ENCODE peak calls at places on chromosomes 6 and 20, in five cellular contexts. E is stomach, I is cardiac muscle cell, F is right cardiac atrium, P is psoas muscle. L is an unnamed sample.

GRCh38 chr20:19930461-19930860 is 86.7 kb upstream of the NAA20 start:
- DNase-seq in E (no peak), I (no peak), F (no peak), P (no peak), L (no peak)

GRCh38 chr6:33077908-33078307 is 2.1 kb downstream of the HLA-DPB1 start:
- DNase-seq in E (no peak), I (no peak), F (no peak), P (no peak), L (no peak)

GRCh38 chr20:41095110-41095969 is 42.0 kb upstream of the PLCG1 start:
- DNase-seq in E (peak), I (peak), F (peak), P (peak), L (no peak)

GRCh38 chr20:1830240-1830639 is 65.0 kb upstream of the SIRPA start:
- DNase-seq in E (no peak), I (peak), F (peak), P (peak), L (peak)

GRCh38 chr6:73290435-73290834 is 27.4 kb upstream of the KHDC1 start:
- DNase-seq in E (no peak), I (no peak), F (no peak), P (no peak), L (no peak)

GRCh38 chr20:63351811-63352591 is 9.1 kb downstream of the CHRNA4 start:
- DNase-seq in E (no peak), I (no peak), F (peak), P (no peak), L (no peak)

GRCh38 chr6:160115421-160115820 is 6.2 kb upstream of the SLC22A1 start:
- DNase-seq in E (no peak), I (no peak), F (no peak), P (no peak), L (no peak)

GRCh38 chr6:145963216-145964068 is 716 bp downstream of the SHPRH start:
- DNase-seq in E (peak), I (peak), F (peak), P (no peak), L (no peak)

GRCh38 chr6:147678256-147678655 is 169.8 kb downstream of the SAMD5 start:
- DNase-seq in E (no peak), I (no peak), F (no peak), P (no peak), L (no peak)

GRCh38 chr6:143271024-143271423 is 179.5 kb downstream of the ADAT2 start:
- DNase-seq in E (no peak), I (peak), F (no peak), P (no peak), L (peak)

GRCh38 chr6:143346004-143346403 is 104.5 kb downstream of the ADAT2 start:
- DNase-seq in E (no peak), I (no peak), F (no peak), P (no peak), L (no peak)

GRCh38 chr6:161949531-161949930 is 675.7 kb upstream of the AGPAT4 start:
- DNase-seq in E (no peak), I (no peak), F (no peak), P (no peak), L (no peak)

GRCh38 chr6:85065831-85066230 is 301.4 kb upstream of the TBX18 start:
- DNase-seq in E (no peak), I (no peak), F (no peak), P (no peak), L (no peak)

GRCh38 chr6:56852249-56852606 is 102.7 kb upstream of the BEND6 start:
- DNase-seq in E (no peak), I (no peak), F (no peak), P (no peak), L (no peak)

GRCh38 chr6:31597006-31597405 is 4.2 kb upstream of the NCR3 start:
- DNase-seq in E (no peak), I (peak), F (no peak), P (no peak), L (no peak)

GRCh38 chr20:57450419-57450818 is 59.2 kb downstream of the RBM38 start:
- DNase-seq in E (peak), I (peak), F (peak), P (peak), L (no peak)

GRCh38 chr6:162200945-162201692 is 526.4 kb downstream of the PRKN start:
- DNase-seq in E (no peak), I (no peak), F (no peak), P (no peak), L (no peak)

GRCh38 chr6:60754879-60755278 is 1531.1 kb downstream of the KHDRBS2 start:
- DNase-seq in E (no peak), I (no peak), F (no peak), P (no peak), L (no peak)

GRCh38 chr6:22326500-22326899 is 29.7 kb upstream of the PRL start:
- DNase-seq in E (no peak), I (no peak), F (no peak), P (no peak), L (no peak)

GRCh38 chr20:10077081-10077471 is 42.3 kb downstream of the ANKEF1 start:
- DNase-seq in E (no peak), I (no peak), F (no peak), P (no peak), L (no peak)
- H3K27ac ChIP-seq in E (peak), I (no peak), F (no peak), P (no peak), L (peak)

GRCh38 chr20:4014031-4014474 is 1.3 kb downstream of the RNF24 start:
- DNase-seq in E (peak), I (peak), F (no peak), P (no peak), L (peak)
- H3K27ac ChIP-seq in E (peak), I (no peak), F (no peak), P (no peak), L (peak)

GRCh38 chr6:139028658-139029469 is at the start of gene ABRACL:
- DNase-seq in E (peak), I (peak), F (peak), P (peak), L (no peak)

GRCh38 chr6:139029470-139030210 is 1.1 kb downstream of the ABRACL start:
- DNase-seq in E (peak), I (peak), F (peak), P (peak), L (no peak)

GRCh38 chr6:139030539-139030938 is 2.0 kb downstream of the ABRACL start:
- DNase-seq in E (no peak), I (no peak), F (no peak), P (no peak), L (no peak)

GRCh38 chr6:139028242-139028657 is 295 bp upstream of the ABRACL start:
- DNase-seq in E (no peak), I (no peak), F (no peak), P (no peak), L (peak)

GRCh38 chr6:139030211-139030530 is 1.6 kb downstream of the ABRACL start:
- DNase-seq in E (no peak), I (no peak), F (no peak), P (no peak), L (no peak)
- H3K27ac ChIP-seq in E (peak), I (peak), F (no peak), P (peak), L (no peak)

GRCh38 chr20:61065853-61066252 is 186.2 kb upstream of the CDH4 start:
- DNase-seq in E (no peak), I (no peak), F (no peak), P (no peak), L (no peak)
- H3K27ac ChIP-seq in E (no peak), I (no peak), F (no peak), P (no peak), L (no peak)

DNA sequence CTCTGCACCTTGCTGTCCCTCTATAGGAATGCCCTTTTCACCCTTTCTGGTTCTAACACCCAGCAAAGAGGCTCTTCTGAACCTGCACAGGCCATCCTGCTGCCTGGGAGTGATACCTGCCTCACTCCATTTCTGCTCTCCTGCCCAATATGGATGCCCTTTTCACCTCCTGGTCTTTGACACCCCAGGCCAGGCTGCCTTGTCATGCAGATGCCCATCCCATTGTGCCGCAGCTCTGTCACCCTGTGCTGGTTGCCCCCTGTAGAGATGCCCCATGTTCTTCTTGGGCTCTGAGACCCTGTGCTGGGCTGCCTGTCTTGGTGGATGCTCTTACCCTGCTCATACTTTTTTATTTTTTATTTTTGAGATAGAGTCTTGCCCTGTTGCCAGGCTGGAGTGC is 95.3 kb downstream of the CDKAL1 start:
- DNase-seq in E (no peak), I (no peak), F (no peak), P (no peak), L (no peak)
- H3K27ac ChIP-seq in E (no peak), I (no peak), F (no peak), P (no peak), L (no peak)

GRCh38 chr6:130381459-130382380 is 15.9 kb downstream of the TMEM200A start:
- DNase-seq in E (no peak), I (no peak), F (no peak), P (no peak), L (no peak)

GRCh38 chr6:130376921-130377320 is 11.1 kb downstream of the TMEM200A start:
- DNase-seq in E (no peak), I (peak), F (no peak), P (no peak), L (no peak)

GRCh38 chr6:130381012-130381411 is 15.2 kb downstream of the TMEM200A start:
- DNase-seq in E (no peak), I (no peak), F (no peak), P (no peak), L (no peak)

GRCh38 chr6:130377371-130377770 is 11.6 kb downstream of the TMEM200A start:
- DNase-seq in E (no peak), I (no peak), F (no peak), P (no peak), L (no peak)

DNA sequence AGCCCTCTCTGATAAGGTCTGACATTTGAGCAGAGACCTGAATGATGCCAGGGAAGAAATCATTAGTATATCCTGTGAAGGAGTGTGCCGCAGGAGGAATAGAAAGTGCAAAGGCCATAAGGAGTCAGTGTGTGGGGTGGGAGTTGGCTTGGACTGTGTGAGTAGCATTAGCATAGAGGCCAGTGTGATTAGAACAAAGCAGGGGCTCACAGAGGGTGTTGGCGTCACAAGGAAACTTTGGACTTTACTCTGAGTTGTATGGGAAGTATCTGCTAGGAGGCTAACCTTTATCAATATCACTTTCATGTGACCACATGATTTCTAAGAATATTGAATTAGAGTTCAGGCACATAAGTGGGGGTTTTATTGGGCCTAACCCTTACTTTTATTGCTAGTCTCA is 12.1 kb downstream of the TMEM200A start:
- DNase-seq in E (no peak), I (no peak), F (no peak), P (no peak), L (no peak)
- H3K27ac ChIP-seq in E (no peak), I (no peak), F (no peak), P (no peak), L (no peak)

GRCh38 chr6:26531897-26532296 is 6.3 kb upstream of the HMGN4 start:
- DNase-seq in E (no peak), I (no peak), F (no peak), P (no peak), L (no peak)
- H3K27ac ChIP-seq in E (no peak), I (no peak), F (no peak), P (peak), L (no peak)

DNA sequence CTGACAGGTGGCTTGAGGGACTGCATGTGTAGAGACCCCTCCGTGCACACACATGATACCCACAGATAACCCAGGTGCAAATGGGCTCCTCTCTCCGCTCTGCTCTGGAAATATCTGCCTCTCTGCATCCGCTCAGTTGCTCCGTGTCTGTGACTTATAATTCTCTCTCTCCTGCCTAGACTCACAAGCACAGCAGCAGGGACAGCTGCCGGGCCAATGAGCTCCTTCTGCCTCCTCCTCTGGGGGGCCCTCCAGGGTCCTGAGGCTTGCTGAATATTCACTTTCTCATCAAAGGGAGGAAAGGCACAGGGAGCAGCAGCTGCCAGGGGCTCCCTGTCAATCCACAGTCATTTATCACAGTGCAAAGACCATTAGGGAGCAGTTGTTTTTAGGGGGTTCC is 24.1 kb downstream of the LRFN2 start:
- DNase-seq in E (no peak), I (no peak), F (no peak), P (no peak), L (no peak)
- H3K27ac ChIP-seq in E (no peak), I (no peak), F (no peak), P (no peak), L (no peak)

GRCh38 chr6:83062225-83062624 is 3.4 kb downstream of the UBE3D start:
- DNase-seq in E (no peak), I (peak), F (no peak), P (no peak), L (no peak)
- H3K27ac ChIP-seq in E (no peak), I (no peak), F (no peak), P (no peak), L (no peak)

GRCh38 chr20:11118802-11119380 is 445.1 kb upstream of the JAG1 start:
- DNase-seq in E (no peak), I (no peak), F (no peak), P (no peak), L (no peak)
- H3K27ac ChIP-seq in E (no peak), I (no peak), F (no peak), P (no peak), L (peak)

L was measured in epithelial cell of prostate.